ENCODE peak calls at places on chromosomes 12 and 14, in ten cellular contexts. U is IMR-90; A is ureter; M is stimulated activated CD4-positive, alpha-beta T cell treated with anti-CD3 and anti-CD28 coated beads, Interleukin-12 subunit alpha, Interleukin-12 subunit beta, amount 100 ng/mL, for 4 hours; Z is MV-4-11; E is foreskin keratinocyte; K is astrocyte of the spinal cord; L is skeletal muscle cell; Y is AG10803; H is activated T-helper 1 cell treated with anti-CD3 and anti-CD28 coated beads, Interleukin-12 subunit alpha, Interleukin-12 subunit beta, Interleukin-2, Interleukin-4 antibody, amounts not matched to agents 30 ng/mL and 10 ng/mL and 1 ng/mL, durations not matched to agents 14 hours and 24 hours and 36 hours. S is an unnamed sample.

GRCh38 chr14:93725002-93725582 is 63.2 kb downstream of the PRIMA1 start:
- DNase-seq in U (no peak), A (no peak), M (no peak), Z (no peak), E (no peak), K (no peak), L (no peak), Y (no peak), H (no peak), S (no peak)

GRCh38 chr12:2891240-2892053 is 756 bp downstream of the TULP3 start:
- DNase-seq in U (peak), A (peak), M (no peak), Z (no peak), E (peak), K (peak), L (no peak), Y (peak), H (no peak), S (peak)

GRCh38 chr14:35895256-35895655 is 69.1 kb downstream of the BRMS1L start:
- DNase-seq in U (no peak), A (no peak), M (no peak), Z (no peak), E (no peak), K (no peak), L (no peak), Y (no peak), H (no peak), S (no peak)

GRCh38 chr12:65518771-65519170 is 240.3 kb downstream of the MSRB3 start:
- DNase-seq in U (no peak), A (no peak), M (no peak), Z (no peak), E (peak), K (peak), L (no peak), Y (peak), H (no peak), S (no peak)

GRCh38 chr14:97021571-97022171 is 224.5 kb downstream of the VRK1 start:
- DNase-seq in U (no peak), A (no peak), M (no peak), Z (no peak), E (no peak), K (no peak), L (no peak), Y (no peak), H (no peak), S (no peak)

GRCh38 chr12:27333311-27334009 is 824 bp downstream of the BMAL2 start:
- DNase-seq in U (no peak), A (no peak), M (peak), Z (peak), E (peak), K (no peak), L (no peak), Y (no peak), H (peak), S (no peak)

GRCh38 chr12:96233941-96234461 is 39.8 kb downstream of the ELK3 start:
- DNase-seq in U (peak), A (peak), M (no peak), Z (no peak), E (no peak), K (peak), L (peak), Y (peak), H (no peak), S (peak)

GRCh38 chr12:101570022-101570421 is 24.7 kb upstream of the MYBPC1 start:
- DNase-seq in U (peak), A (no peak), M (no peak), Z (peak), E (peak), K (peak), L (no peak), Y (peak), H (no peak), S (no peak)

GRCh38 chr12:115388139-115388538 is 704.2 kb upstream of the TBX3 start:
- DNase-seq in U (no peak), A (no peak), M (no peak), Z (peak), E (no peak), K (no peak), L (no peak), Y (no peak), H (no peak), S (no peak)

GRCh38 chr12:100752841-100753240 is 41.7 kb upstream of the ANO4 start:
- DNase-seq in U (no peak), A (no peak), M (no peak), Z (no peak), E (peak), K (peak), L (no peak), Y (peak), H (no peak), S (peak)

GRCh38 chr12:88408828-88409227 is 171.4 kb downstream of the KITLG start:
- DNase-seq in U (no peak), A (no peak), M (no peak), Z (no peak), E (peak), K (no peak), L (no peak), Y (no peak), H (no peak), S (no peak)

GRCh38 chr14:101962503-101962874 is 1.9 kb upstream of the DYNC1H1 start:
- DNase-seq in U (peak), A (no peak), M (no peak), Z (no peak), E (peak), K (peak), L (peak), Y (peak), H (no peak), S (no peak)

GRCh38 chr12:124456652-124457152 is 110.7 kb downstream of the NCOR2 start:
- DNase-seq in U (no peak), A (no peak), M (no peak), Z (no peak), E (no peak), K (no peak), L (no peak), Y (no peak), H (no peak), S (no peak)

GRCh38 chr14:26401170-26401968 is 196.5 kb downstream of the NOVA1 start:
- DNase-seq in U (no peak), A (no peak), M (no peak), Z (no peak), E (no peak), K (no peak), L (no peak), Y (no peak), H (no peak), S (no peak)

GRCh38 chr14:104164512-104164911 is 26.1 kb downstream of the KIF26A start:
- DNase-seq in U (no peak), A (no peak), M (no peak), Z (no peak), E (no peak), K (no peak), L (no peak), Y (no peak), H (no peak), S (no peak)

GRCh38 chr14:105171004-105171673 is 2.6 kb upstream of the JAG2 start:
- DNase-seq in U (no peak), A (no peak), M (no peak), Z (no peak), E (no peak), K (no peak), L (no peak), Y (no peak), H (no peak), S (no peak)

GRCh38 chr14:97788364-97788763 is 991.2 kb downstream of the VRK1 start:
- DNase-seq in U (no peak), A (no peak), M (no peak), Z (no peak), E (no peak), K (no peak), L (no peak), Y (no peak), H (no peak), S (no peak)

GRCh38 chr12:23028158-23028802 is 403.3 kb downstream of the ETNK1 start:
- DNase-seq in U (peak), A (no peak), M (no peak), Z (no peak), E (peak), K (no peak), L (no peak), Y (no peak), H (no peak), S (no peak)

GRCh38 chr12:75908961-75909699 is 122.4 kb downstream of the PHLDA1 start:
- DNase-seq in U (peak), A (peak), M (no peak), Z (no peak), E (peak), K (peak), L (peak), Y (peak), H (no peak), S (peak)

GRCh38 chr12:87813476-87814234 is 215.5 kb downstream of the C12orf50 start:
- DNase-seq in U (peak), A (no peak), M (no peak), Z (no peak), E (peak), K (peak), L (no peak), Y (peak), H (no peak), S (no peak)

GRCh38 chr14:104388631-104389325 is 190.8 kb upstream of the C14orf180 start:
- DNase-seq in U (no peak), A (no peak), M (no peak), Z (no peak), E (no peak), K (no peak), L (no peak), Y (no peak), H (no peak), S (peak)

GRCh38 chr12:53505086-53505485 is 2.2 kb downstream of the NPFF start:
- DNase-seq in U (peak), A (no peak), M (no peak), Z (no peak), E (no peak), K (peak), L (no peak), Y (peak), H (no peak), S (no peak)

GRCh38 chr14:100293497-100294212 is 12.6 kb downstream of the SLC25A29 start:
- DNase-seq in U (no peak), A (no peak), M (no peak), Z (no peak), E (no peak), K (no peak), L (no peak), Y (peak), H (no peak), S (no peak)

GRCh38 chr12:48929551-48929950 is 4.3 kb upstream of the FKBP11 start:
- DNase-seq in U (peak), A (no peak), M (no peak), Z (no peak), E (no peak), K (no peak), L (no peak), Y (no peak), H (no peak), S (no peak)

GRCh38 chr12:82848846-82849245 is 162.1 kb downstream of the TMTC2 start:
- DNase-seq in U (no peak), A (no peak), M (no peak), Z (no peak), E (no peak), K (no peak), L (no peak), Y (no peak), H (no peak), S (no peak)

GRCh38 chr12:646303-647038 is 16.8 kb downstream of the NINJ2 start:
- DNase-seq in U (no peak), A (no peak), M (no peak), Z (no peak), E (no peak), K (no peak), L (no peak), Y (peak), H (no peak), S (peak)

GRCh38 chr12:18752947-18753346 is 15.0 kb downstream of the CAPZA3 start:
- DNase-seq in U (no peak), A (no peak), M (no peak), Z (no peak), E (no peak), K (no peak), L (no peak), Y (no peak), H (no peak), S (no peak)

GRCh38 chr12:1523558-1524050 is 70.8 kb downstream of the FBXL14 start:
- DNase-seq in U (no peak), A (no peak), M (no peak), Z (no peak), E (no peak), K (no peak), L (no peak), Y (no peak), H (no peak), S (peak)

GRCh38 chr12:67698711-67699603 is 50.4 kb downstream of the DYRK2 start:
- DNase-seq in U (peak), A (no peak), M (peak), Z (peak), E (peak), K (peak), L (no peak), Y (peak), H (peak), S (no peak)

GRCh38 chr14:64910847-64911495 is 3.3 kb upstream of the CHURC1 start:
- DNase-seq in U (peak), A (no peak), M (no peak), Z (peak), E (no peak), K (peak), L (peak), Y (peak), H (no peak), S (no peak)

GRCh38 chr12:49225551-49226166 is 36.8 kb upstream of the TUBA1A start:
- DNase-seq in U (peak), A (no peak), M (no peak), Z (no peak), E (no peak), K (peak), L (no peak), Y (peak), H (no peak), S (no peak)

GRCh38 chr12:116547955-116548471 is 11.2 kb upstream of the MAP1LC3B2 start:
- DNase-seq in U (peak), A (no peak), M (no peak), Z (peak), E (no peak), K (peak), L (peak), Y (peak), H (no peak), S (no peak)

GRCh38 chr12:15580431-15580830 is 208.8 kb downstream of the EPS8 start:
- DNase-seq in U (no peak), A (no peak), M (no peak), Z (no peak), E (no peak), K (no peak), L (no peak), Y (no peak), H (no peak), S (no peak)

GRCh38 chr12:4164591-4165558 is 108.7 kb upstream of the CCND2 start:
- DNase-seq in U (peak), A (no peak), M (peak), Z (no peak), E (peak), K (peak), L (peak), Y (peak), H (peak), S (no peak)

GRCh38 chr14:38197001-38197760 is 10.5 kb upstream of the SSTR1 start:
- DNase-seq in U (peak), A (no peak), M (no peak), Z (no peak), E (no peak), K (peak), L (no peak), Y (peak), H (no peak), S (no peak)

GRCh38 chr12:54879132-54879531 is 24.8 kb downstream of the MUCL1 start:
- DNase-seq in U (peak), A (no peak), M (no peak), Z (peak), E (no peak), K (no peak), L (peak), Y (peak), H (no peak), S (no peak)

GRCh38 chr14:73237219-73237785 is at the start of gene PAPLN:
- DNase-seq in U (no peak), A (no peak), M (no peak), Z (no peak), E (no peak), K (no peak), L (no peak), Y (no peak), H (no peak), S (peak)

GRCh38 chr14:105490318-105490571 is 801 bp upstream of the TEDC1 start:
- DNase-seq in U (no peak), A (no peak), M (no peak), Z (no peak), E (no peak), K (no peak), L (no peak), Y (no peak), H (no peak), S (peak)